ENCODE peak calls at places on chromosomes 3 and 15, in six cellular contexts. Q is HepG2, N is SK-N-SH, D is K562, W is GM12878, C is H1. E is an unnamed sample.

GRCh38 chr15:31384568-31384967 is 57.9 kb downstream of the KLF13 start:
- DNase-seq in Q (no peak), N (no peak), D (no peak), W (no peak), C (no peak), E (no peak)

GRCh38 chr3:45762647-45763330 is 33.5 kb downstream of the SLC6A20 start:
- DNase-seq in Q (no peak), N (no peak), D (no peak), W (no peak), C (no peak), E (no peak)

GRCh38 chr3:15601399-15602145 is at the start of the genes BTD and HACL1:
- DNase-seq in Q (peak; percentile 99), N (peak; percentile 94), D (peak; percentile 99), W (peak; percentile 99), C (peak; percentile 99), E (peak; percentile 96)

GRCh38 chr3:59885103-59885502 is 835.3 kb upstream of the CFAP20DC start:
- DNase-seq in Q (no peak), N (no peak), D (no peak), W (no peak), C (no peak), E (no peak)

GRCh38 chr3:40451551-40451950 is 5.6 kb upstream of the RPL14 start:
- DNase-seq in Q (no peak), N (no peak), D (no peak), W (no peak), C (no peak), E (no peak)

GRCh38 chr3:31767920-31768319 is 213.1 kb downstream of the OSBPL10 start:
- DNase-seq in Q (no peak), N (no peak), D (peak; percentile 65), W (no peak), C (no peak), E (no peak)

GRCh38 chr3:134384963-134385362 is 10.7 kb upstream of the AMOTL2 start:
- DNase-seq in Q (no peak), N (no peak), D (no peak), W (no peak), C (no peak), E (no peak)

GRCh38 chr3:9891072-9891622 is 737 bp downstream of the JAGN1 start:
- DNase-seq in Q (no peak), N (no peak), D (no peak), W (no peak), C (no peak), E (no peak)

GRCh38 chr3:128060473-128061381 is 8.5 kb downstream of the SEC61A1 start:
- DNase-seq in Q (no peak), N (no peak), D (no peak), W (no peak), C (no peak), E (no peak)

GRCh38 chr15:71575474-71576045 is 234.8 kb upstream of the NR2E3 start:
- DNase-seq in Q (peak; percentile 10), N (peak; percentile 36), D (no peak), W (no peak), C (no peak), E (no peak)

GRCh38 chr3:4824948-4825325 is 154.3 kb upstream of the BHLHE40 start:
- DNase-seq in Q (peak; percentile 3), N (no peak), D (peak; percentile 69), W (no peak), C (no peak), E (no peak)

GRCh38 chr3:106392905-106393304 is 524.1 kb upstream of the CBLB start:
- DNase-seq in Q (no peak), N (no peak), D (no peak), W (no peak), C (no peak), E (no peak)

GRCh38 chr3:167066977-167067843 is 312.9 kb downstream of the ZBBX start:
- DNase-seq in Q (no peak), N (no peak), D (no peak), W (no peak), C (no peak), E (no peak)

GRCh38 chr15:31843426-31844055 is 186.8 kb upstream of the CHRNA7 start:
- DNase-seq in Q (no peak), N (peak; percentile 37), D (no peak), W (no peak), C (no peak), E (no peak)

GRCh38 chr15:59438891-59439290 is 905 bp downstream of the FAM81A start:
- DNase-seq in Q (no peak), N (no peak), D (no peak), W (no peak), C (no peak), E (no peak)

GRCh38 chr3:113536627-113537101 is 4.3 kb downstream of the SIDT1 start:
- DNase-seq in Q (no peak), N (no peak), D (no peak), W (no peak), C (no peak), E (no peak)

GRCh38 chr3:81352867-81353266 is 408.6 kb downstream of the GBE1 start:
- DNase-seq in Q (peak; percentile 40), N (no peak), D (peak; percentile 4), W (no peak), C (no peak), E (no peak)

GRCh38 chr3:160143482-160143881 is 81.7 kb upstream of the C3orf80 start:
- DNase-seq in Q (no peak), N (no peak), D (no peak), W (no peak), C (no peak), E (no peak)

GRCh38 chr15:32786906-32787305 is 69.1 kb downstream of the GREM1 start:
- DNase-seq in Q (no peak), N (no peak), D (no peak), W (no peak), C (no peak), E (no peak)

GRCh38 chr3:69186575-69187093 is 64.2 kb upstream of the LMOD3 start:
- DNase-seq in Q (no peak), N (no peak), D (no peak), W (no peak), C (no peak), E (no peak)

GRCh38 chr15:50225897-50226296 is 39.6 kb downstream of the HDC start:
- DNase-seq in Q (no peak), N (no peak), D (no peak), W (no peak), C (no peak), E (no peak)

GRCh38 chr15:50227076-50227475 is 38.5 kb downstream of the HDC start:
- DNase-seq in Q (no peak), N (no peak), D (no peak), W (no peak), C (no peak), E (no peak)

GRCh38 chr15:50228866-50229265 is 36.7 kb downstream of the HDC start:
- DNase-seq in Q (no peak), N (no peak), D (no peak), W (no peak), C (no peak), E (no peak)

GRCh38 chr15:50231761-50232160 is 33.8 kb downstream of the HDC start:
- DNase-seq in Q (no peak), N (no peak), D (no peak), W (no peak), C (no peak), E (no peak)

GRCh38 chr15:50229336-50229735 is 36.2 kb downstream of the HDC start:
- DNase-seq in Q (no peak), N (peak; percentile 13), D (no peak), W (no peak), C (no peak), E (no peak)
- TF ChIP-seq GABPA in Q (no peak), N (no peak), D (no peak), W (no peak), C (no peak), E (no peak)

DNA sequence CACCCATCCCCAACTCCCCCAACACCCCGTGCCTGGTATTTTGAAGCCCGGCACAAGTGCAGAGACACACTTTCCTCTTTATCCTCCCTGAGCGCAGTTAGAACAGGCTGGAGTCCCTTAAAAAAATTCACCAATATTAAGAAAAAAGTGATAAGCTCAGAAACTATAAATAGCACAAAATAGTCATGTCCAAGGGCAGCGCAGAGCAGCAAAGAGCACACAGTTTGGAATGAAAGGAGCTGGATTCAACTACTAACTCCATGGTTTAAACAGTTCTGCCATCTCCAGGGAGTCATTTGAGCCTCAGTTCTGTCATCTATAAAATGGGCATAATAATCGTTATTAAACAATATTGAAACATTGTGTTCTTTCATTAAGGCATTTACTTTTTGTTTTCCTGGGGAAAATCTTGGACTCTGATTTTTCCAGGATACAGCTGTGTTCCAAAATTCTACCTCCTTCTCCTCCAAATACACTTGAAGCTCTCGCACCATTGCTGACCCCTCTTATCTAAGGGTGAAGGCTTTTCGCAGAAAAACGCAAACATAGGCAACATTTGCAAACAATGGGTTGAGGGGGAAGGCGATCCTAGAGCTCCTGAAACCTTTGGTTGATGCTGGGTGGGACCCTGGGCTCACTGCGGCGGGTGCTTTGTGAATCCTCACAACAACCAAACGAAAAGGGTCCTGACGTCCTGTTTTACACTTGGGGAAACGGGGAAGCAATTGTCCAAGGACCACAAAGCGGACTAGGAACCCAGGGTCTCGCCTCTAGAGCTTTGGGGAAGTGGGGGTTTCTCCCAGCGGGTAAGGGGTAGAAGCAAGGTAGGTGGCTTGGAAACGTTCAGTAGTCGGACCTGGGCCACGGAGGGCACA is 41.8 kb downstream of the EPHB3 start:
- DNase-seq in Q (no peak), N (no peak), D (no peak), W (no peak), C (no peak), E (no peak)
- H3K27me3 ChIP-seq in Q (peaks cover 69% of the 10 kb centered on the region), N (no peaks in the 10 kb centered on the region), D (peaks cover 43% of the 10 kb centered on the region), W (peaks cover 10% of the 10 kb centered on the region), C (peaks cover 85% of the 10 kb centered on the region), E (peaks cover 29% of the 10 kb centered on the region)

DNA sequence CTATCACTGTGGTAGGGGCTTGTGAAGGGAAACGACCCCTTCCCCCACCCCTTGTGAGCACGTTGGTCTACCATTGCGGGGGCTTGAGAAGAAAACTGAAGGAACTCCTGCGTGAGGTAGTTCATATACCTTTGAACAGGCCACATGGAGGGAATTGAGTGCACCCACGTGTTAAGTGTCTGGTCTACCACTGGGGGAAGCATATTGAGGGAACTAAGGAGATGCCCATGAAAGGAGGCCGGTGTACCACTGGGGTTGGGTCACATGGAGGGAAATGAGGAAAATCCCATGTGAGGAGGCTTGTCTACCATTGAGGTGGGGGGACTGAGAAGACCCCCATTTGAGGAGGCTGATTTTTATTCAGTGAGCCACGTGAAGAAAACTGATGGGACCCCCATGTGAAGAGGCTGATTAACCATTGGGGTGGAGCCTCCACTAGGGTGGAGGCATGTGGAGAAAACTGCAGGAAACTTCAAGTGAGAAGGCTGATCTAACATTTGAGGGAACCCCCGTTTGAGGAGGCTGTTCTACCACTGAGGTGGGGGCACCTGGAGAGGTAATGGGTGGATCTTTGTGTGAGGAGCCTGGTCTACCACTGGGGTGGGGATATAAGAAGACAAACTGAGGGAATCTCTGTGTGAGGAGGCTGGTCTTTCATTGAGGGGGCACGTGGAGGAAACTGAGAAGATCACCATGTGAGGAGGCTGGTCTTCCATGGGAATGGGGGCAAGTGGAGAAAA is 163.2 kb downstream of the FBLN2 start:
- DNase-seq in Q (no peak), N (no peak), D (no peak), W (no peak), C (no peak), E (no peak)
- TF ChIP-seq GABPA in Q (no peak), N (no peak), D (no peak), W (no peak), C (no peak), E (no peak)

DNA sequence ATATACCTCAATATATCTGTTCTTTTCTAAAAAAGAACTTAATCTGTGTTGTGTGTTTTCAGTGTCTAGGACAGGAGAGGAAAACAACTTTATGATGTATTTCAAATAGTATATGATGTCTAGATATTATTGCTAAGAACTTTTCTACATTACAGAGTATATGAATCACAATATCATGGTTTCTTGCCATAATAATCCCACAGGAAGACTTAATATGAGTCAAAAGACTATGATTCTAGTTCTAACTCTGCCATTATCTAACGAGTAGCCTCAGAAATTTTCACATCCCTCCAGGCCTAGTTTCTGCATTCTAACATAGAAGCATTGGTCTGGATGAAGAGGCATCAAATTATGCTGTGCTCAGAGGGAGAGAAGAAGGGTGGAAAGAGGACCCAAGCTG is 107.7 kb upstream of the SPRED1 start:
- DNase-seq in Q (no peak), N (no peak), D (no peak), W (no peak), C (no peak), E (no peak)
- H3K27me3 ChIP-seq in Q (no peaks in the 10 kb centered on the region), N (no peaks in the 10 kb centered on the region), D (no peaks in the 10 kb centered on the region), W (no peaks in the 10 kb centered on the region), C (no peaks in the 10 kb centered on the region), E (no peaks in the 10 kb centered on the region)